ENCODE peak calls at places on chromosomes 5 and 9, in six cellular contexts. J, V, T, O, R and L are unnamed samples. For H3K4me1 and H3K9me3, the result is how much of the 10 kb centered on the place peaks cover.

GRCh38 chr5:141753971-141754713 is 72.1 kb upstream of the ARAP3 start:
- DNase-seq in V (no peak), T (no peak), J (no peak), O (no peak), R (no peak), L (no peak)

GRCh38 chr5:5314626-5315025 is 107.9 kb upstream of the ICE1 start:
- DNase-seq in T (no peak), J (no peak), R (no peak), O (no peak), V (no peak), L (no peak)

GRCh38 chr5:35924950-35925722 is 13.3 kb downstream of the CAPSL start:
- DNase-seq in J (no peak), O (peak), R (peak), T (peak), V (peak), L (peak)

GRCh38 chr9:92342825-92343488 is 17.2 kb downstream of the CENPP start:
- DNase-seq in J (no peak), T (no peak), R (no peak), O (no peak), V (no peak), L (no peak)

GRCh38 chr5:176152191-176152932 is 85.9 kb upstream of the SIMC1 start:
- DNase-seq in J (no peak), T (no peak), V (no peak), O (no peak), R (no peak), L (no peak)

GRCh38 chr5:2754621-2755370 is 3.3 kb upstream of the IRX2 start:
- DNase-seq in O (no peak), T (peak), J (peak), V (no peak), R (no peak), L (no peak)

GRCh38 chr5:34660444-34660843 is 4.3 kb downstream of the RAI14 start:
- DNase-seq in O (no peak), J (no peak), R (no peak), T (no peak), V (no peak), L (no peak)

GRCh38 chr5:168047043-168047668 is 244.3 kb upstream of the WWC1 start:
- DNase-seq in R (no peak), T (no peak), J (no peak), O (no peak), V (no peak), L (no peak)

GRCh38 chr9:136670571-136671253 is 8.0 kb downstream of the EGFL7 start:
- DNase-seq in R (no peak), T (no peak), J (no peak), O (no peak), V (no peak), L (no peak)

GRCh38 chr9:122051401-122052346 is 41.4 kb downstream of the TTLL11 start:
- DNase-seq in O (no peak), V (no peak), J (no peak), R (no peak), T (no peak), L (no peak)

GRCh38 chr9:94932647-94933415 is 206.3 kb downstream of the AOPEP start:
- DNase-seq in J (no peak), T (no peak), R (no peak), V (peak), O (no peak), L (no peak)

GRCh38 chr5:1278656-1279442 is 16.0 kb downstream of the TERT start:
- DNase-seq in T (peak), J (no peak), V (no peak), O (no peak), R (no peak), L (no peak)

GRCh38 chr5:132591140-132591539 is 34.4 kb downstream of the RAD50 start:
- DNase-seq in V (no peak), R (no peak), T (no peak), J (no peak), O (no peak), L (no peak)

DNA sequence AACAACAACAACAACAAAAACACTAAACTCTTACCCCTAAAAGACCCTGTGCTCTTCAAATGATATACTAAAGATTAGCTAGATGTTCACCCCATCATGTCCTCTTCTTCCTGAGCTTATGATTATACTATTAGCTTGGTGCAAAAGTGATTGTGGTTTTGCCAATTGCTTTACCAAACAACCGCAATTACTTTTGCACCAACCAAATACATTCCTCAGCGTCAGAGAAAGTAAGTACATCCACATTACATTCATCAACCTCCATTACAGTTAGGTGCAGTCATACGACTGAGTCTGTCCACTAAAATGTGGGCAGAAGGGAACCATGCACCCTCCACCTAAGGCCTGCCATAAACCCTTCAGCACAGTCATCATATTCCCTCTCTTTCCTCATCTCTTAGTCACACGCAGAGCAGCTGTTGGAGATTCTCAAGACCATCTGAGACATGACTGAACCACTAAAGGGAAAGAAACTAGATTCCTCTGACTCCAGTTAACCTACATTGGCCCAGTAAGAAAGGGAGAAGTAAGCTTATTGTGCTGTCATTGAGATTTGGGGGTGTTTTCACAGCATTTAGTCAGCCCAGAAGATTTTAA is 181.6 kb upstream of the TLE4 start:
- DNase-seq in T (no peak), J (no peak), O (no peak), R (no peak), V (no peak), L (no peak)
- H3K4me1 ChIP-seq in T (under half), J (under half), O (under half), R (under half), V (under half), L (under half)

GRCh38 chr5:127072861-127073846 is at the start of gene C5orf63:
- DNase-seq in O (peak), J (no peak), T (peak), R (peak), V (peak), L (peak)

GRCh38 chr5:127080001-127080478 is 6.7 kb upstream of the C5orf63 start:
- DNase-seq in O (no peak), T (no peak), V (no peak), J (no peak), R (no peak), L (no peak)

GRCh38 chr5:127076730-127077129 is 3.4 kb upstream of the C5orf63 start:
- DNase-seq in O (no peak), R (no peak), T (no peak), V (no peak), J (no peak), L (no peak)

GRCh38 chr5:127074466-127074865 is 1.2 kb upstream of the C5orf63 start:
- DNase-seq in V (no peak), R (no peak), O (no peak), J (no peak), T (no peak), L (no peak)

GRCh38 chr5:127077346-127077745 is 4.0 kb upstream of the C5orf63 start:
- DNase-seq in J (no peak), R (no peak), O (no peak), T (no peak), V (no peak), L (no peak)
- H3K9me3 ChIP-seq in J (under half), R (under half), O (under half), T (under half), V (under half), L (under half)

DNA sequence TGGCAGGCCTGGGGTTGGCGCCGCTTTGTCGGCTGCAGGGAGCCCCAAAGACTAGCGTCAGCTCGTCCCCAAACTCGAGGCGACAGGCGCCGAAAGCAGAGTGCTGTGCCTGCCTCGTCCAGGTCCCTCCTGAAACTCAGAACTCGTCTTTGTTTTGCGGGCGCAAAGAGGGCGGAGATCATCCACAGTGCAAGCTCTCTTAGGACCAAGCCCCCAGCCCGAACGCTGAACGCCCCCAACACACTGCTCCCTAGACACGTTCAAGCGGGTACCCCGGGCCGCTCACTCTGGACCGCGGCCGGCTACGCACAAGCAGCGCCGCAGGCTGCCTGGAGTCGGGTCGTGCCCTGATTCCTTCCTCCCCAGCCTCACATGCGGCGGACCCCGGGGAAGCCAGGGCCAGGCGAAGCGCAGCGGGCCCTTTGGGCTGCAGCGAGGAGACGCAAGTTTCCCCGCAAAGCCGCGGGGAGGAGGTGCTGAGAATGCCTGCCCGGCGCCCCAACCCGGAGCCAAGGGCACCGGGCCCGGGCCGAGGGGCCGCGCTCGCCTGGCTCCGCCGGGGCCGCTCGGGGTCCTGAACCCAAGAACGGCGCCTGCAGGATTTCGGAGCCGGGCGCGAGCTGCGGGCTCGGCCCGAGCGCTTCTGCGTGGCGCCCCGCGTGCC is 852 bp downstream of the FSTL4 start:
- DNase-seq in J (no peak), T (no peak), V (no peak), R (no peak), O (no peak), L (no peak)
- H3K27ac ChIP-seq in J (no peak), T (no peak), V (no peak), R (no peak), O (no peak), L (no peak)

GRCh38 chr5:123809594-123810172 is 297.7 kb downstream of the CSNK1G3 start:
- DNase-seq in V (no peak), R (no peak), O (no peak), T (no peak), J (no peak), L (no peak)

GRCh38 chr5:123808841-123809240 is 296.9 kb downstream of the CSNK1G3 start:
- DNase-seq in R (no peak), T (no peak), J (no peak), V (no peak), O (no peak), L (no peak)

GRCh38 chr5:123806644-123807043 is 294.7 kb downstream of the CSNK1G3 start:
- DNase-seq in O (no peak), J (no peak), T (no peak), V (no peak), R (no peak), L (no peak)

GRCh38 chr5:123805300-123805699 is 293.3 kb downstream of the CSNK1G3 start:
- DNase-seq in J (no peak), T (no peak), R (no peak), V (no peak), O (no peak), L (no peak)

DNA sequence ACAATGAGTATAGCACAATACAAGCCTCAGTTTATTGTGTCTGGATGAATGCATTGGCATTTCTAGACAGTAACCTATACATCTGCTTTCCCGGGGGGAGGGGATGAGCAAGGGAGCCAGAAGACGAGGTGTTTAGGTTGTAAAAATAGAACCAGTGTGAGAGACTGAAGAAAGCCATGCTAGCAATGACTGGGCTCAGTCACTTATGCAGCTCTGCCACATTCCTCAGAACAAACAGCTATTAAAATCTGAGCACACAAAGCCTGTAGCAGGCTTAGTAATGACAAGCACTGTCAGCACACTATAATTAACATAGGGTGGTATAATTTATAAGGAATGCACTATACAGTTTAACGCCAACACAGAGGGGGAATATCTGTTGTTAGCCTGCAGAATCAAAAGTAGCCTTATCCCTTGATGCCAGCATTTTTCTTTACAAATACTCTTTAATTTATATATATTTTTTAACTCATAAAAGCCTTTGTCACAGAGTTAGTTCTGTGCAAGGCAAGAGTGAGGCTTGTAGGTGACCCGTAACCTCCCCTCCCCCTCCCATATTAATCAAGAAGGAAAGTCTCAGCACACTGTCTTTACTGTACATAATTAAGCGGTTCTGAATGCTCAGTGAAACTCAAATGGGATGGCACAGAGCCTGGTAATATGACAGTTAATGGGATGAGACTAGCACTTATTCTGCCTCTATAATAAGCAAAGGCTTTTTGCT is 295.4 kb downstream of the CSNK1G3 start:
- DNase-seq in O (no peak), T (no peak), J (no peak), R (no peak), V (no peak), L (no peak)
- H3K4me1 ChIP-seq in O (under half), T (under half), J (under half), R (under half), V (under half), L (under half)

DNA sequence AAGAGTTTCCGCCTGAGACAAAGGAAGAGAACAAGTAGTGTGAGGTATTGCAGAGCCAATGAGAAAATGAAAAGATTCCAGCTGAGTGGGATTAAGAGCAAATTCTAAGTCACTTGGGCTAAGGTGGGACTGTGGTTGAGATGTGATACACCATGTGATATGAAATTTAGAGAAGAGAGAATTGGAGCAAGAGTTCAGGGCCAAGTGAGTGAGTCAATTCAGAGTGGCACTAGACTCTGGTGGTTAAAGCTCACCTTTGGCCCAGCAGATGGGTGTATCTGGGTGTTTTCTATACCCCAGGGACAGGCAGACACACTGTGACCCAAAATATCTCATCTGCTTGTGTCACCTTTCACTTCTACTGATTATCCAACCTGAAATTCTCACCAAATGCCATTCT is 368.1 kb downstream of the KCNN2 start:
- DNase-seq in R (no peak), O (no peak), V (no peak), T (no peak), J (no peak), L (no peak)
- H3K9me3 ChIP-seq in R (under half), O (under half), V (under half), T (under half), J (under half), L (under half)